ENCODE peak calls at places on chromosomes 12 and 14, in four cellular contexts. One of them, this sample, is unnamed.

GRCh38 chr14:90319634-90320541 is 11.9 kb downstream of the NRDE2 start:
- DNase-seq in suprapubic skin: no peak
- DNase-seq in sigmoid colon: no peak
- DNase-seq in lower leg skin: no peak
- DNase-seq in this sample: no peak

GRCh38 chr14:65910108-65910507 is 497.6 kb downstream of the FUT8 start:
- DNase-seq in suprapubic skin: no peak
- DNase-seq in sigmoid colon: no peak
- DNase-seq in lower leg skin: no peak
- DNase-seq in this sample: no peak

GRCh38 chr14:73457050-73457934 is 1.1 kb downstream of the NUMB start:
- DNase-seq in suprapubic skin: peak; percentile 80
- DNase-seq in sigmoid colon: peak; percentile 80
- DNase-seq in lower leg skin: peak; percentile 93
- DNase-seq in this sample: no peak

GRCh38 chr12:79983969-79984629 is 49.2 kb upstream of the PPP1R12A start:
- DNase-seq in suprapubic skin: no peak
- DNase-seq in sigmoid colon: no peak
- DNase-seq in lower leg skin: no peak
- DNase-seq in this sample: no peak

GRCh38 chr12:79886917-79887519 is 47.9 kb downstream of the PPP1R12A start:
- DNase-seq in suprapubic skin: no peak
- DNase-seq in sigmoid colon: no peak
- DNase-seq in lower leg skin: no peak
- DNase-seq in this sample: no peak

GRCh38 chr14:28875937-28876910 is 109.6 kb downstream of the FOXG1 start:
- DNase-seq in suprapubic skin: no peak
- DNase-seq in sigmoid colon: no peak
- DNase-seq in lower leg skin: no peak
- DNase-seq in this sample: no peak

GRCh38 chr14:57889245-57889644 is 23.4 kb upstream of the SLC35F4 start:
- DNase-seq in suprapubic skin: no peak
- DNase-seq in sigmoid colon: no peak
- DNase-seq in lower leg skin: no peak
- DNase-seq in this sample: no peak

GRCh38 chr14:81625343-81625742 is 91.7 kb upstream of the SEL1L start:
- DNase-seq in suprapubic skin: no peak
- DNase-seq in sigmoid colon: no peak
- DNase-seq in lower leg skin: no peak
- DNase-seq in this sample: no peak

GRCh38 chr14:101839661-101840060 is 78.2 kb downstream of the PPP2R5C start:
- DNase-seq in suprapubic skin: no peak
- DNase-seq in sigmoid colon: no peak
- DNase-seq in lower leg skin: no peak
- DNase-seq in this sample: no peak

GRCh38 chr14:95469134-95469481 is 47.3 kb downstream of the SYNE3 start:
- DNase-seq in suprapubic skin: no peak
- DNase-seq in sigmoid colon: no peak
- DNase-seq in lower leg skin: no peak
- DNase-seq in this sample: no peak

GRCh38 chr12:13503094-13503835 is 306.7 kb downstream of the EMP1 start:
- DNase-seq in suprapubic skin: no peak
- DNase-seq in sigmoid colon: no peak
- DNase-seq in lower leg skin: no peak
- DNase-seq in this sample: no peak

GRCh38 chr12:50786498-50787231 is 22.8 kb downstream of the ATF1 start:
- DNase-seq in suprapubic skin: no peak
- DNase-seq in sigmoid colon: no peak
- DNase-seq in lower leg skin: no peak
- DNase-seq in this sample: no peak

GRCh38 chr14:64871344-64871743 is 8.4 kb downstream of the SPTB start:
- DNase-seq in suprapubic skin: no peak
- DNase-seq in sigmoid colon: no peak
- DNase-seq in lower leg skin: no peak
- DNase-seq in this sample: no peak

GRCh38 chr14:23443411-23443812 is 8.0 kb upstream of the MYH7 start:
- DNase-seq in suprapubic skin: no peak
- DNase-seq in sigmoid colon: no peak
- DNase-seq in lower leg skin: no peak
- DNase-seq in this sample: no peak

GRCh38 chr14:31752867-31753661 is 191.9 kb downstream of the NUBPL start:
- DNase-seq in suprapubic skin: no peak
- DNase-seq in sigmoid colon: no peak
- DNase-seq in lower leg skin: no peak
- DNase-seq in this sample: no peak

GRCh38 chr14:92540472-92541048 is 27.0 kb downstream of the RIN3 start:
- DNase-seq in suprapubic skin: peak; percentile 90
- DNase-seq in sigmoid colon: peak; percentile 98
- DNase-seq in lower leg skin: peak; percentile 97
- DNase-seq in this sample: no peak

DNA sequence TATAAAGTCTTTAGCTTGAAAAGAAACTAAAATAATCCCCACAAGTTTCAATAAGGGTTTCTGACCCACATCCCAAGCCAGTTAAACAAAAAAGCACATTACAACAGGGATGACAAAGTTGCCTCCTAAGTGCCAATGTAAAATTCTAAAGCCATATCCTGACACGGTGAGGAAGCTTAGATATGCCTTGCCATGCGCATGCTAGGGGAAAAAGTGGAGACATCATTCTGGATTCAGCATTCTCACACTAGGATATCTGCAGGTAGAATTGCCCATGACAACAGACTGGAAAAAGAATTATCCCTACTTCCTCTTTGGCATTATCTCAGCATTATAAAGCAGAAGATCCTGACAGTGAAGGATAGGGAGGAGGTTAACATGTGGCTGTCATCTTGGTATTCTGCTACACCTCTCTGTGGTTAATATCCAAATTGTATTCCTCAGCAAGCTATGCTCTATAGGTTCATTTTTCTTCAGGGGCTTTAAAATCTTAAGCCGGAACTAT is 4.9 kb downstream of the DUSP6 start:
- DNase-seq in suprapubic skin: no peak
- DNase-seq in sigmoid colon: no peak
- DNase-seq in lower leg skin: no peak
- DNase-seq in this sample: no peak
- TF ChIP-seq POLR2A in suprapubic skin: no peak
- TF ChIP-seq POLR2A in sigmoid colon: no peak
- TF ChIP-seq POLR2A in lower leg skin: no peak
- TF ChIP-seq POLR2A in this sample: no peak

GRCh38 chr12:45309826-45310626 is 94.1 kb downstream of the ANO6 start:
- DNase-seq in suprapubic skin: no peak
- DNase-seq in sigmoid colon: no peak
- DNase-seq in lower leg skin: no peak
- DNase-seq in this sample: no peak
- TF ChIP-seq CTCF in suprapubic skin: no peak
- TF ChIP-seq CTCF in sigmoid colon: no peak
- TF ChIP-seq CTCF in lower leg skin: no peak
- TF ChIP-seq CTCF in this sample: no peak

DNA sequence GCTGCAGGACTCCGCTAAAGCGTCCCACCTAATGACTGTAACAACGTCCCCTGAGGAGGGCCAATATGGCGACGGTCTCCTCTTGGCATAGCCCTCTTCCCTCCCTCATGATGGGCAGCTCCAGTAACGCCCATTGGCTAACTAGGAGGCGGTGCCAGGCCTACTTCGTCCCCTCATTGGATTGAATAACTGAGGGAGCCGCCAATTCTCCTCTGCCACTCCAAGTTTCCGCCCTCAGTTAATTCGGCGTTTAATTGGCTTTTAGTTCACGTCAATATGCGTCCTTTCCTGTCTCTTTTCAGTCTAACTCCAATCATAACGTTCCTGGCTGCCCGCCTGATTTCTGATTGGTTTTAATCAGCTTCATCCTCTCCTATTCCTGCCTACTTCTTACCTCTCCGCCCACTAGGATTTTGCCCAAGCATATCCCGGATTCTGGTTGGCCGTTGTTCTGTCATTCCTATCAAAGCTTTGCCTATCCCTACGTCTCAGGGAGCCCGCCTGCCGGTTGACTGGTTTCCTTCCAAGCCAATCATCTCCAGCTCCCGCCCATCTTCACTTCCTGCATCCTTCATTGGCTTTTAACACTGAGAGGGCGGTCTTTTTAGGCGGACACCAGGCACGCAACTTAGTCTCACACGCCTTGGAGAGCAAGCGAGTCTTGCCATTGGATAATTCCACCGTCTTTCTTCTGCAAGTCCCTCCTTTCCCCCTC is 430 bp upstream of the SP1 start:
- DNase-seq in suprapubic skin: peak; percentile 100
- DNase-seq in sigmoid colon: peak; percentile 100
- DNase-seq in lower leg skin: peak; percentile 99
- DNase-seq in this sample: peak; percentile 100
- TF ChIP-seq POLR2A in suprapubic skin: no peak
- TF ChIP-seq POLR2A in sigmoid colon: peak; percentile 87
- TF ChIP-seq POLR2A in lower leg skin: no peak
- TF ChIP-seq POLR2A in this sample: no peak

DNA sequence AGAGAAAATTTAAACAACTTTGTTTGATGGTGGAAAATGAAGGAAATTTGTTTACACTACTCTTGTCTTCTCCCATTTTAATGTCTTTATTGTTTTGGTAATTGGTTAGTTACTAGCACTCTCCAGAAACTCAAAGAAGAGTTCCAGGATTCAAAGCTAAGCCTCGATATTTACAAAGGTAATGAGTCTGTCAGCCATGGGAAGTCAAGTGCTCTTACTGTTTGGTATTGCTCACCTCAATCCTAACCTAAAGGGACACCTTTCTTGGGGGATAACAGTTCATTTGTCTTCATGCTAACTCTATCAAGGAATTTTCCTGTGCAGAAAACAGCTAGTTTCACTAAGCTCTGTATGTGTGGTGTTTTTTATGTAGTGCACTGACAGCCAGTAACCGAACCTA is 222.9 kb upstream of the LMO3 start:
- DNase-seq in suprapubic skin: no peak
- DNase-seq in sigmoid colon: no peak
- DNase-seq in lower leg skin: no peak
- DNase-seq in this sample: no peak
- TF ChIP-seq CTCF in suprapubic skin: no peak
- TF ChIP-seq CTCF in sigmoid colon: no peak
- TF ChIP-seq CTCF in lower leg skin: no peak
- TF ChIP-seq CTCF in this sample: no peak